ENCODE peak calls at places on chromosome 9, in ten cellular contexts. W is stomach, Q is SK-N-SH, R is A549, M is GM12878, G is transverse colon, B is tibial nerve, E is HepG2, T is sigmoid colon, J is ovary. L is an unnamed sample.
A peak's percentile ranks its signal among the peaks of the same experiment; 100 is the strongest.

GRCh38 chr9:131621551-131622321 is 76.4 kb downstream of the PRRT1B start:
- DNase-seq in W (no peak), Q (no peak), R (no peak), M (peak; percentile 73), G (peak; percentile 49), B (no peak), E (no peak), T (no peak), J (no peak), L (no peak)

GRCh38 chr9:10173561-10173960 is 439.2 kb downstream of the PTPRD start:
- DNase-seq in W (no peak), Q (no peak), R (no peak), M (no peak), G (no peak), B (no peak), E (no peak), T (no peak), J (no peak), L (no peak)

GRCh38 chr9:125378778-125379177 is 117.2 kb downstream of the GAPVD1 start:
- DNase-seq in W (no peak), Q (no peak), R (no peak), M (no peak), G (no peak), B (no peak), E (no peak), T (no peak), J (no peak), L (no peak)

GRCh38 chr9:36772449-36773370 is 200.0 kb downstream of the MELK start:
- DNase-seq in W (no peak), Q (no peak), R (no peak), M (no peak), G (no peak), B (no peak), E (no peak), T (no peak), J (no peak), L (no peak)

GRCh38 chr9:90770927-90771326 is 30.7 kb upstream of the SYK start:
- DNase-seq in W (no peak), Q (no peak), R (no peak), M (no peak), G (peak; percentile 36), B (no peak), E (no peak), T (no peak), J (no peak), L (no peak)

GRCh38 chr9:36911601-36912412 is 122.3 kb downstream of the PAX5 start:
- DNase-seq in W (no peak), Q (no peak), R (no peak), M (no peak), G (no peak), B (no peak), E (no peak), T (peak; percentile 54), J (no peak), L (no peak)

GRCh38 chr9:37700131-37700530 is 49.4 kb downstream of the FRMPD1 start:
- DNase-seq in W (no peak), Q (no peak), R (no peak), M (no peak), G (no peak), B (no peak), E (no peak), T (no peak), J (no peak), L (no peak)

GRCh38 chr9:133961226-133962165 is 30.6 kb downstream of the VAV2 start:
- DNase-seq in W (no peak), Q (no peak), R (no peak), M (no peak), G (no peak), B (no peak), E (no peak), T (no peak), J (no peak), L (no peak)

DNA sequence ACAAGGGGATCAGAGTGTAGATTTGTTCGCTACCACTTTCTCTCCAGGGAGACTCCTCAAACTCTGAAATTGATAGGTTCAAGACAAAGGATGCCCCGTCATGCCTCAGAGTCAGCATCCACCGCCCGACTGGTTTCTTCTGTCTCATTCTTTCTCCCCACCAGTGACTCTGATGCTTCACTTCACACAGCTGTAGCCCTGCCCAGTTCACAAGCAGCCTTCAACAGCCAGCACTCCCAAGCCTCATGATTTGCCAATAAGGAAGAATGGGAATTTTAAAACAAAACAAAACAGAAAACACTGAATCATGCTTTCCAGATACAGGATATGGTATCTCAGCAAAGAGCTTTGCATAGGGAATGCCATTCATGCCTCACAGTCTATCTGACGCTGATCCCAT is 371.2 kb upstream of the RORB start:
- DNase-seq in W (no peak), Q (no peak), R (no peak), M (no peak), G (no peak), B (no peak), E (no peak), T (no peak), J (no peak), L (no peak)
- TF ChIP-seq EP300 in W (no peak), Q (no peak), R (no peak), M (no peak), G (no peak), B (no peak), E (no peak), T (no peak), J (no peak), L (no peak)

GRCh38 chr9:4548796-4549725 is 58.8 kb downstream of the SLC1A1 start:
- DNase-seq in W (no peak), Q (peak; percentile 16), R (peak; percentile 44), M (no peak), G (peak; percentile 23), B (no peak), E (peak; percentile 10), T (no peak), J (no peak), L (no peak)
- TF ChIP-seq CTCF in W (no peak), Q (peak; percentile 48), R (peak; percentile 41), M (peak; percentile 75), G (peak; percentile 19), B (no peak), E (peak; percentile 59), T (no peak), J (no peak), L (no peak)

GRCh38 chr9:13898957-13899356 is 415.0 kb downstream of the NFIB start:
- DNase-seq in W (no peak), Q (no peak), R (no peak), M (no peak), G (no peak), B (no peak), E (no peak), T (no peak), J (no peak), L (no peak)

GRCh38 chr9:13899924-13900323 is 414.0 kb downstream of the NFIB start:
- DNase-seq in W (no peak), Q (no peak), R (no peak), M (no peak), G (no peak), B (no peak), E (no peak), T (no peak), J (no peak), L (no peak)

GRCh38 chr9:13902286-13902685 is 411.7 kb downstream of the NFIB start:
- DNase-seq in W (no peak), Q (no peak), R (no peak), M (no peak), G (no peak), B (no peak), E (no peak), T (no peak), J (no peak), L (no peak)

GRCh38 chr9:13900449-13900848 is 413.5 kb downstream of the NFIB start:
- DNase-seq in W (no peak), Q (no peak), R (no peak), M (no peak), G (no peak), B (no peak), E (no peak), T (no peak), J (no peak), L (no peak)

DNA sequence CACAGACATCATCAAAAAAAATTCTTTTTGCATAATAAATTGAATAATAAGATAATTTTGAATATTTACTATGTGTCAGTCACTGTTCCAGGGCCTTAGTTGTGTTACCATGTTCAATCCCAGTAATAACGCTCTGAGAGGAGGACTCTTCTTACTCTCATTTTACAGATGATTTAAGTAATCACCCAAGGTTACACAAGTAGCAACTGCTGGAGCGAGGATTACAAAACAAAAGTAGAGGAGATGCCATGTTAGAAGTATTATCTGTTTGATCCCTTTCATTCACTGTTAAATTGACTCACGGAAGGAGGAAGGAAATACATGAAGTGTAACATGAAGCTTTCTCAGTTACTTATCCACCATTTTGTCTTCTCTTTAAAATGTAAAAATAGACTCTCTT is 412.8 kb downstream of the NFIB start:
- DNase-seq in W (no peak), Q (no peak), R (no peak), M (no peak), G (no peak), B (no peak), E (no peak), T (no peak), J (no peak), L (no peak)
- H3K27ac ChIP-seq in W (no peak overlapping the region), Q (no peak overlapping the region), R (no peak overlapping the region), M (no peak overlapping the region), G (no peak overlapping the region), B (no peak overlapping the region), E (no peak overlapping the region), T (no peak overlapping the region), J (no peak overlapping the region), L (peak overlapping the region; percentile 73)

GRCh38 chr9:98216391-98216790 is 24.0 kb upstream of the CORO2A start:
- DNase-seq in W (no peak), Q (no peak), R (no peak), M (no peak), G (no peak), B (no peak), E (no peak), T (no peak), J (no peak), L (no peak)

GRCh38 chr9:98217255-98217654 is 24.8 kb upstream of the CORO2A start:
- DNase-seq in W (no peak), Q (no peak), R (no peak), M (no peak), G (no peak), B (no peak), E (no peak), T (no peak), J (no peak), L (no peak)

GRCh38 chr9:98215266-98215665 is 22.8 kb upstream of the CORO2A start:
- DNase-seq in W (no peak), Q (no peak), R (no peak), M (no peak), G (no peak), B (no peak), E (no peak), T (no peak), J (no peak), L (no peak)

GRCh38 chr9:98214811-98215210 is 22.4 kb upstream of the CORO2A start:
- DNase-seq in W (peak; percentile 55), Q (no peak), R (no peak), M (no peak), G (no peak), B (no peak), E (no peak), T (no peak), J (no peak), L (no peak)

DNA sequence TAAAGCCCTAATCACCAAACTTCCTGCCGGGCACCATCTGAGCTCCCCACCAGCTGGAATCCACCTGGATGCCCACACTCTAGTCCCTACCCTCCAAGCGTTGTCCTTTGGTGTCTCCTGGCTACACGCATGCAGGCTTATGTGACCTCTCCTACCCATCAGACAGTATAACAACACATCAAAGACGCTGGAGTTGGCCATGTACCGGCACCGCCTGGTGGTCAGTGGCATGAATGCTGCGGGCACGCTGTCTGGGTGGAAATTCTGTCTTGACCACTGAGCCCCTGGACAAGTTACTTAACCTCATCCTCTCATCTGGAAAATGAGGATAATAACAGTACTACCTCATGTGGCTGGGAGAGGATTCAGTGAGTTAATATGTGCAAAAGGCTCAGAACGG is 23.4 kb upstream of the CORO2A start:
- DNase-seq in W (no peak), Q (peak; percentile 82), R (peak; percentile 47), M (no peak), G (no peak), B (no peak), E (no peak), T (no peak), J (no peak), L (no peak)
- TF ChIP-seq EP300 in W (no peak), Q (no peak), R (no peak), M (no peak), G (no peak), B (no peak), E (no peak), T (no peak), J (no peak), L (no peak)